ENCODE peak calls at places on chromosomes 2 and 18, in six cellular contexts. V is epithelial cell of proximal tubule, K is AG09309, S is NCI-H2029, O is A549, C is HS-27A. G is an unnamed sample.

GRCh38 chr2:449246-450067 is 161.6 kb upstream of the ALKAL2 start:
- DNase-seq in V (no peak), K (no peak), S (peak), O (no peak), C (no peak), G (no peak)

GRCh38 chr2:232541195-232541960 is 1.9 kb downstream of the CHRNG start:
- DNase-seq in V (no peak), K (no peak), S (no peak), O (no peak), C (no peak), G (no peak)

GRCh38 chr2:193231634-193232033 is 1036.9 kb upstream of the TMEFF2 start:
- DNase-seq in V (no peak), K (no peak), S (no peak), O (no peak), C (no peak), G (no peak)

GRCh38 chr2:233449921-233450853 is 95.9 kb downstream of the DGKD start:
- DNase-seq in V (no peak), K (no peak), S (no peak), O (no peak), C (no peak), G (no peak)

GRCh38 chr2:222977121-222977520 is 74.9 kb upstream of the KCNE4 start:
- DNase-seq in V (no peak), K (no peak), S (no peak), O (no peak), C (no peak), G (no peak)

GRCh38 chr2:29910465-29910864 is 10.9 kb downstream of the ALK start:
- DNase-seq in V (no peak), K (no peak), S (no peak), O (no peak), C (no peak), G (no peak)

GRCh38 chr2:47288864-47289263 is 114.1 kb upstream of the MSH2 start:
- DNase-seq in V (peak), K (peak), S (no peak), O (peak), C (no peak), G (peak)

GRCh38 chr2:116687381-116687780 is 1127.1 kb upstream of the DDX18 start:
- DNase-seq in V (no peak), K (no peak), S (no peak), O (no peak), C (no peak), G (no peak)

GRCh38 chr2:112626604-112627059 is 19.1 kb upstream of the SLC20A1 start:
- DNase-seq in V (no peak), K (peak), S (peak), O (peak), C (peak), G (peak)

GRCh38 chr2:44075536-44075935 is 79.7 kb upstream of the LRPPRC start:
- DNase-seq in V (no peak), K (peak), S (peak), O (peak), C (no peak), G (peak)

GRCh38 chr2:46434851-46435273 is 44.5 kb upstream of the TMEM247 start:
- DNase-seq in V (no peak), K (peak), S (no peak), O (no peak), C (no peak), G (peak)

GRCh38 chr18:30405038-30405437 is 637.5 kb downstream of the DSC3 start:
- DNase-seq in V (no peak), K (no peak), S (no peak), O (no peak), C (no peak), G (no peak)

GRCh38 chr2:216082388-216082733 is 642 bp downstream of the TMEM169 start:
- DNase-seq in V (no peak), K (no peak), S (no peak), O (no peak), C (no peak), G (no peak)

GRCh38 chr2:38528008-38528442 is 74.7 kb downstream of the HNRNPLL start:
- DNase-seq in V (no peak), K (no peak), S (no peak), O (peak), C (peak), G (peak)

GRCh38 chr18:37667836-37668235 is 102.2 kb upstream of the CELF4 start:
- DNase-seq in V (no peak), K (no peak), S (no peak), O (no peak), C (no peak), G (no peak)

GRCh38 chr2:219444566-219445091 is 10.0 kb downstream of the SPEG start:
- DNase-seq in V (no peak), K (no peak), S (no peak), O (no peak), C (no peak), G (peak)

GRCh38 chr18:31091350-31091749 is 10.9 kb downstream of the DSC2 start:
- DNase-seq in V (no peak), K (no peak), S (no peak), O (no peak), C (no peak), G (no peak)

GRCh38 chr2:231378028-231378722 is 17.3 kb upstream of the B3GNT7 start:
- DNase-seq in V (no peak), K (no peak), S (peak), O (peak), C (no peak), G (no peak)

GRCh38 chr2:85707304-85707703 is 13.1 kb downstream of the GNLY start:
- DNase-seq in V (peak), K (peak), S (peak), O (peak), C (peak), G (peak)

GRCh38 chr2:174615951-174616436 is 18.4 kb upstream of the WIPF1 start:
- DNase-seq in V (no peak), K (peak), S (no peak), O (peak), C (no peak), G (peak)

GRCh38 chr18:75422341-75422910 is 5.1 kb downstream of the SMIM21 start:
- DNase-seq in V (no peak), K (no peak), S (no peak), O (no peak), C (no peak), G (peak)

GRCh38 chr2:27857417-27858172 is 32.6 kb downstream of the RBKS start:
- DNase-seq in V (peak), K (peak), S (no peak), O (no peak), C (no peak), G (peak)

GRCh38 chr18:11121426-11121825 is 27.9 kb downstream of the PIEZO2 start:
- DNase-seq in V (no peak), K (no peak), S (no peak), O (peak), C (peak), G (peak)

GRCh38 chr2:234880551-234881211 is 71.1 kb upstream of the SH3BP4 start:
- DNase-seq in V (peak), K (peak), S (no peak), O (peak), C (peak), G (peak)

GRCh38 chr2:211161236-211161635 is 604.8 kb downstream of the CPS1 start:
- DNase-seq in V (no peak), K (no peak), S (no peak), O (no peak), C (no peak), G (peak)

G was measured in astrocyte.